ENCODE peak calls at places on chromosomes 5 and 9, in five cellular contexts. W is heart left ventricle, A is M059J, J is fibroblast of the conjunctiva, P is nucleus accumbens. H is an unnamed sample.

GRCh38 chr5:173646684-173647083 is 30.2 kb upstream of the BOD1 start:
- DNase-seq in W (no peak), J (no peak), A (peak; percentile 69), P (no peak), H (no peak)

GRCh38 chr9:72954431-72955420 is 1.9 kb upstream of the ALDH1A1 start:
- DNase-seq in J (peak; percentile 10), A (no peak), W (no peak), P (no peak), H (no peak)

GRCh38 chr9:32128546-32128945 is 255.9 kb upstream of the ACO1 start:
- DNase-seq in J (no peak), W (no peak), A (no peak), P (no peak), H (no peak)

GRCh38 chr5:168362097-168362885 is 70.8 kb downstream of the WWC1 start:
- DNase-seq in P (no peak), A (no peak), W (no peak), J (no peak), H (no peak)

GRCh38 chr9:130893250-130894101 is 3.1 kb downstream of the QRFP start:
- DNase-seq in P (no peak), A (no peak), W (peak; percentile 63), J (no peak), H (no peak)

GRCh38 chr5:14168793-14169262 is 25.7 kb downstream of the TRIO start:
- DNase-seq in W (no peak), J (no peak), A (no peak), P (no peak), H (no peak)

GRCh38 chr9:27870404-27870803 is 297.1 kb upstream of the C9orf72 start:
- DNase-seq in A (peak; percentile 77), P (no peak), J (no peak), W (no peak), H (no peak)

GRCh38 chr5:83408719-83409118 is 62.8 kb upstream of the VCAN start:
- DNase-seq in A (no peak), W (no peak), J (no peak), P (no peak), H (no peak)

GRCh38 chr5:93422652-93423332 is 158.2 kb downstream of the NR2F1-AS1 start:
- DNase-seq in J (no peak), A (no peak), P (no peak), W (no peak), H (no peak)